ENCODE peak calls at places on chromosomes 7 and 10, in seven cellular contexts. A is HepG2, O is A549, F is H1, Q is GM12878, S is SK-N-SH, R is K562. T is an unnamed sample.

GRCh38 chr7:141074162-141074989 is 512 bp downstream of the TMEM178B start:
- DNase-seq in A (no peak), O (peak), F (peak), Q (no peak), S (peak), R (no peak), T (no peak)

GRCh38 chr10:118047363-118047719 is 600 bp upstream of the RAB11FIP2 start:
- DNase-seq in A (no peak), O (no peak), F (no peak), Q (no peak), S (no peak), R (peak), T (no peak)

GRCh38 chr10:76628801-76629200 is 1008.8 kb downstream of the KCNMA1 start:
- DNase-seq in A (no peak), O (no peak), F (no peak), Q (no peak), S (no peak), R (no peak), T (no peak)

GRCh38 chr10:36086976-36087726 is 445.1 kb upstream of the FZD8 start:
- DNase-seq in A (no peak), O (no peak), F (no peak), Q (no peak), S (no peak), R (no peak), T (no peak)

GRCh38 chr7:41098402-41098801 is 604.5 kb downstream of the INHBA start:
- DNase-seq in A (no peak), O (no peak), F (no peak), Q (no peak), S (no peak), R (no peak), T (no peak)

GRCh38 chr10:129530486-129531065 is 63.5 kb downstream of the MGMT start:
- DNase-seq in A (no peak), O (no peak), F (no peak), Q (no peak), S (no peak), R (no peak), T (no peak)

GRCh38 chr10:49619613-49620012 is 5.8 kb downstream of the CHAT start:
- DNase-seq in A (no peak), O (no peak), F (no peak), Q (no peak), S (no peak), R (peak), T (no peak)

GRCh38 chr7:66682350-66683093 is 53.8 kb downstream of the KCTD7 start:
- DNase-seq in A (no peak), O (no peak), F (no peak), Q (no peak), S (peak), R (no peak), T (peak)

GRCh38 chr7:75953918-75954317 is 39.0 kb downstream of the POR start:
- DNase-seq in A (no peak), O (no peak), F (no peak), Q (no peak), S (no peak), R (no peak), T (no peak)

GRCh38 chr10:72110677-72111401 is 22.5 kb upstream of the SPOCK2 start:
- DNase-seq in A (no peak), O (no peak), F (no peak), Q (no peak), S (no peak), R (no peak), T (no peak)

GRCh38 chr7:112160130-112160770 is 45.9 kb downstream of the DOCK4 start:
- DNase-seq in A (peak), O (peak), F (no peak), Q (no peak), S (peak), R (no peak), T (peak)

GRCh38 chr10:68154211-68154497 is 44.9 kb downstream of the MYPN start:
- DNase-seq in A (no peak), O (peak), F (peak), Q (no peak), S (peak), R (no peak), T (peak)

GRCh38 chr7:55181774-55182173 is 163.0 kb downstream of the EGFR start:
- DNase-seq in A (no peak), O (no peak), F (no peak), Q (no peak), S (no peak), R (no peak), T (no peak)

GRCh38 chr10:3758491-3758970 is 26.5 kb downstream of the KLF6 start:
- DNase-seq in A (no peak), O (no peak), F (no peak), Q (no peak), S (no peak), R (no peak), T (no peak)

GRCh38 chr7:97851725-97852124 is 20.5 kb downstream of the ASNS start:
- DNase-seq in A (no peak), O (no peak), F (no peak), Q (no peak), S (no peak), R (no peak), T (peak)

GRCh38 chr10:24617771-24618396 is 105.8 kb downstream of the ARHGAP21 start:
- DNase-seq in A (peak), O (peak), F (peak), Q (no peak), S (peak), R (peak), T (peak)

GRCh38 chr10:99920901-99921300 is 88.8 kb downstream of the DNMBP start:
- DNase-seq in A (no peak), O (no peak), F (no peak), Q (no peak), S (no peak), R (no peak), T (peak)

GRCh38 chr10:122420624-122421007 is 33.8 kb upstream of the ARMS2 start:
- DNase-seq in A (no peak), O (no peak), F (no peak), Q (no peak), S (no peak), R (no peak), T (no peak)

GRCh38 chr7:69732203-69732602 is 133.9 kb downstream of the AUTS2 start:
- DNase-seq in A (peak), O (peak), F (no peak), Q (no peak), S (no peak), R (no peak), T (no peak)

GRCh38 chr7:158829021-158829341 is 328 bp downstream of the ESYT2 start:
- DNase-seq in A (peak), O (peak), F (no peak), Q (no peak), S (no peak), R (no peak), T (peak)

GRCh38 chr10:69728335-69728861 is 73.3 kb upstream of the COL13A1 start:
- DNase-seq in A (no peak), O (peak), F (no peak), Q (no peak), S (peak), R (no peak), T (peak)

GRCh38 chr7:31791881-31792280 is 104.9 kb downstream of the PPP1R17 start:
- DNase-seq in A (no peak), O (no peak), F (no peak), Q (no peak), S (no peak), R (no peak), T (peak)

GRCh38 chr10:92880233-92880861 is 32.0 kb downstream of the EXOC6 start:
- DNase-seq in A (peak), O (peak), F (no peak), Q (no peak), S (peak), R (no peak), T (peak)

GRCh38 chr7:30988346-30989005 is 24.7 kb downstream of the GHRHR start:
- DNase-seq in A (no peak), O (peak), F (peak), Q (no peak), S (peak), R (no peak), T (no peak)

GRCh38 chr7:20488850-20489249 is 126.6 kb upstream of the ABCB5 start:
- DNase-seq in A (no peak), O (peak), F (no peak), Q (no peak), S (no peak), R (no peak), T (no peak)

GRCh38 chr10:17836917-17837316 is 27.8 kb downstream of the MRC1 start:
- DNase-seq in A (peak), O (peak), F (peak), Q (no peak), S (no peak), R (no peak), T (peak)

DNA sequence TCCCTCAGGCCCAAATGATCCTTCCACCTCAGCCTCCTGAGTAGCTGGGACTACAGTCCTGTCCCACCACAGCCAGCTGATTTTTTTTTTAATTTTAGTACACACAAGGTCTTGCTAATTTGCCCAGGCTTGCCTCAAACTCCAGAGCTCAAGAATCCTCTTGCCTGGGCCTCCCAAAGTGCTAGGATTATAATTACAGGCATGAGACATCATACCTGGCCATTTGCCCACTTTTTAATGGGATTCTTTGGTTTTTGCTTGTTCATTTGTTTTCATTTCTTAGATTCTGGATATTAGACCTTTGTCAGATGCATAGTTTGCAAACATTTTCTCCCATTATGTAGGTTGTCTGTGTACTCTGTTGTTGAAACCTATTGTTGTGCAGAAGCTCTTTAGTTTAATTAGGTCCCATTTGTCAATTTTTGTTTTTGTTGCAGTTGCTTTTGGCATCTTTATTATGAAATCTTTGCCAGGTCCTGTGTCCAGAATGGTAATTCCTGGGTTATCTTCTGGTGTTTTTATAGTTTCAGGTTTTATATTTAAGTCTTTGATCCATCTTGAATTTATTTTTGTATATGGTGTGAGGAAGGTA is 95.2 kb downstream of the GLCCI1 start:
- DNase-seq in A (no peak), O (no peak), F (no peak), Q (no peak), S (no peak), R (no peak), T (peak)
- TF ChIP-seq RFX5 in A (no peak), O (no peak), F (no peak), Q (no peak), S (no peak), R (no peak), T (no peak)

GRCh38 chr7:6500691-6501090 is 50.6 kb downstream of the GRID2IP start:
- DNase-seq in A (no peak), O (no peak), F (no peak), Q (no peak), S (no peak), R (no peak), T (no peak)

GRCh38 chr7:6497994-6498393 is 50.2 kb upstream of the DAGLB start:
- DNase-seq in A (no peak), O (no peak), F (no peak), Q (no peak), S (no peak), R (no peak), T (no peak)

GRCh38 chr7:6495597-6496262 is 48.0 kb upstream of the DAGLB start:
- DNase-seq in A (no peak), O (no peak), F (no peak), Q (no peak), S (peak), R (no peak), T (peak)

GRCh38 chr7:6496842-6497636 is 49.3 kb upstream of the DAGLB start:
- DNase-seq in A (no peak), O (no peak), F (no peak), Q (no peak), S (peak), R (no peak), T (no peak)

DNA sequence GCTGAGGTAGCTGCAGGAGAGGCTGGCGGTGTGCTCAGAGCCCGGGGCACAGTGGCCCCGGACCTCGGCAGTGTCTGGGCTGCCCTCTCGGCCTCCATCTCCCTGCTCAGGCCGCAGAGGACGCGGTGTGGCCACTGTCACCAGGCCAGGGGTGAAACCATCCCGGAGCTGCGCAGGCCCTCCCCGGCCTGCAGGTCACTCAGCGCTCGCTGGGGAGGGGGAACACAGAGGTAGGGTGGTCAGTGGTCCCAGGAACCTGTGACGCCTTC is 49.8 kb upstream of the DAGLB start:
- DNase-seq in A (no peak), O (no peak), F (no peak), Q (no peak), S (peak), R (no peak), T (no peak)
- TF ChIP-seq RFX5 in A (no peak), O (no peak), F (no peak), Q (no peak), S (no peak), R (no peak), T (no peak)

GRCh38 chr7:5525271-5526189 is 101.9 kb upstream of the TNRC18 start:
- DNase-seq in A (peak), O (peak), F (no peak), Q (peak), S (peak), R (no peak), T (peak)

GRCh38 chr7:5528071-5528814 is 104.6 kb upstream of the TNRC18 start:
- DNase-seq in A (no peak), O (peak), F (peak), Q (no peak), S (no peak), R (no peak), T (peak)

GRCh38 chr7:5528815-5529442 is 105.3 kb upstream of the TNRC18 start:
- DNase-seq in A (no peak), O (no peak), F (no peak), Q (no peak), S (no peak), R (no peak), T (no peak)

GRCh38 chr7:5523052-5523711 is 99.5 kb upstream of the TNRC18 start:
- DNase-seq in A (no peak), O (peak), F (peak), Q (no peak), S (no peak), R (no peak), T (peak)

DNA sequence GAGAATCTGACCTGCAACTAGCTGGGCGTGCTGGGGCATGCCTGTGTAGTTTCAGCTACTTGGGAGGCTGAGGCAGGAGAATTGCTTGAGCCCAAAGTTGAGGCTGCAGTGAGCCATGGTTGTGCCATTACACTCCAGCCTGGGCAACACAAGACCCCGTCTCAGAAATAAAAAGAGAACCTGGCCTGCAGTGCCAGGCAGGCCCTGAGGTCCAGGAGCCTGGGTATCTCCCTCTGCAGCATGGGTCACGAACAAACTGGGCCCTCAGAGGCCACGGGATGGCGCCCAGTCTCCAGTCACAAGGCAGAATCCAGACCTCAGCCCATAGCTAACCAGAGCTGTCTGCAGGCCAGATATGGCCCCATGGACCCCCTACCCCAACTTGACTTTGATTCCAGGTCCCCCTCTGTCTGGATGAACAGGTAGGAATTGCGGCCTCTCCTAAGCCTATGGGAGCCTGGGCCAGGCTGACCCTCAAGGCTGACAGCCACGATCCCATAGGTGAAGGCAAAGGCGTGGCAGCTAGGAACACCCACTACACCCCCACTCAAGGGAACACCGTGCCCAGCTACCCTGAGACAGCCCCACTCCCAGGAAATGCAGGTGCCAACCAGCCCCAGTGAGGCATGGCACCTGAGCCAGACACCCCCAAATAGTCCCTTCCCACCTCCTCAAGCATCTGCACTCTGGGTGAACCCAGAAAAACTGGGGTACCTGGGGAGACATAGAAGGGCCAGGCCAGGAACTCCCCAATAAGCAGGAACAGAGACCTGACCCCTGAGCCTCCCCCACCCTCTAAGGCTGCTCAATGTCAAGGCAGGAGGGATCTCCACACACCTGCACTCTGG is 102.8 kb upstream of the TNRC18 start:
- DNase-seq in A (peak), O (peak), F (peak), Q (no peak), S (peak), R (no peak), T (peak)
- TF ChIP-seq RFX5 in A (no peak), O (no peak), F (no peak), Q (no peak), S (no peak), R (no peak), T (no peak)

DNA sequence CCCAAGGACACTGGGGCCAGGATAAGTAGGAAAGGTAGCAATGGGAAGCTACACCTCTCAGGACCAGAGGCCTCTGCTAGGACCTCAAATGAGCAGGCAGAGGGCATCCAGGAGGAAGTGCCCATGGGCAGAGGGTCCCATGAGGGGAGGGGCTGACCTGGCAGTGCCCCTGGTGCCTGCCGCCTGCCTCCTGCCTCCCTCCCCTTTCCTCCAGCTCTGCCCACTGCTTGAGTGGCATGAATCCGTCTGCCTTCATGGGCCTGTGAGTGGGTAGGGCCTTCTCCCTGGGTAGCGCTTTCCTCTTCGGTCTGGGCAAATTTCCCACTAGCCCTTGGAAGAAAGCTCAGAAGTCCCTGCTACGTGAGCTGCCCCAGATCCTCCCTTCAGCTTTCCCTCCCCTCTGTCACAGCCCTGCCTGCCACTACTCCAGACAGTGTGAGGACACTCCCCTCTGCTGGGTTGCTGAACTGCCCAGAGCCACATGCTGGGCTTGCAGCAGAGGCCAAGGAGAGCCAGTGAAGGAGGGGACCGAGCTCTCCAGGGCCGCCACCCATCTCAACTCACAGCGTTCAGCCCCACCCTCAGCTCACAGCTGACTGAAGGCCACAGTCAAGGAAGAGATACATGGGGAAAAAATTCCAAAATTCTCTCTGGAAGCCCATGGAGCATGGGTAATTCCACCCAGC is 141.4 kb downstream of the ARHGAP22 start:
- DNase-seq in A (no peak), O (no peak), F (peak), Q (no peak), S (peak), R (peak), T (no peak)
- TF ChIP-seq RFX5 in A (no peak), O (no peak), F (no peak), Q (no peak), S (no peak), R (no peak), T (no peak)